ENCODE peak calls at places on chromosome 1, in four cellular contexts. H, J, B and U are unnamed samples.

GRCh38 chr1:247494746-247495145 is 36.8 kb upstream of the OR2B11 start:
- DNase-seq in B (no peak), H (no peak), J (no peak), U (no peak)

GRCh38 chr1:172269084-172269483 is 151.4 kb upstream of the C1orf105 start:
- DNase-seq in B (no peak), H (no peak), J (no peak), U (no peak)

GRCh38 chr1:51616903-51617708 is at the start of gene OSBPL9:
- DNase-seq in J (peak; percentile 78), B (peak; percentile 91), H (peak; percentile 92), U (peak; percentile 91)

GRCh38 chr1:33060579-33061083 is 20.3 kb upstream of the AZIN2 start:
- DNase-seq in B (peak; percentile 83), J (no peak), H (no peak), U (no peak)

GRCh38 chr1:67850151-67850551 is 16.9 kb upstream of the GNG12 start:
- DNase-seq in B (no peak), J (no peak), H (peak; percentile 17), U (no peak)

GRCh38 chr1:150233359-150234308 is 2.3 kb downstream of the ANP32E start:
- DNase-seq in J (no peak), B (peak; percentile 33), H (no peak), U (peak; percentile 17)

GRCh38 chr1:165592945-165593823 is 37.9 kb upstream of the MGST3 start:
- DNase-seq in J (peak; percentile 13), H (peak; percentile 60), B (peak; percentile 57), U (peak; percentile 68)

GRCh38 chr1:1402081-1402900 is 3.2 kb upstream of the CCNL2 start:
- DNase-seq in B (no peak), J (no peak), H (peak; percentile 63), U (no peak)

GRCh38 chr1:92989936-92990582 is 28.8 kb upstream of the DIPK1A start:
- DNase-seq in H (no peak), B (no peak), J (no peak), U (no peak)

GRCh38 chr1:82121421-82121820 is 320.7 kb downstream of the ADGRL2 start:
- DNase-seq in B (no peak), J (no peak), H (no peak), U (no peak)

GRCh38 chr1:47758341-47759237 is 238.6 kb downstream of the TRABD2B start:
- DNase-seq in B (no peak), J (no peak), H (no peak), U (no peak)

GRCh38 chr1:171233183-171233582 is 15.1 kb upstream of the FMO1 start:
- DNase-seq in B (no peak), J (no peak), H (no peak), U (no peak)

GRCh38 chr1:28902738-28903137 is 11.6 kb upstream of the EPB41 start:
- DNase-seq in J (no peak), H (no peak), B (no peak), U (no peak)

GRCh38 chr1:168312718-168313604 is 32.3 kb downstream of the TBX19 start:
- DNase-seq in J (no peak), H (no peak), B (no peak), U (no peak)

GRCh38 chr1:248800459-248800858 is 25.3 kb downstream of the SH3BP5L start:
- DNase-seq in H (no peak), J (no peak), B (no peak), U (no peak)

GRCh38 chr1:53172751-53173498 is 23.7 kb upstream of the CPT2 start:
- DNase-seq in B (no peak), J (no peak), H (peak; percentile 50), U (no peak)

GRCh38 chr1:116852367-116852766 is 57.3 kb upstream of the PTGFRN start:
- DNase-seq in B (no peak), H (no peak), J (no peak), U (no peak)

GRCh38 chr1:40438391-40439015 is 11.8 kb upstream of the ZFP69B start:
- DNase-seq in B (no peak), H (peak; percentile 75), J (no peak), U (no peak)

GRCh38 chr1:40435471-40435870 is 14.8 kb upstream of the ZFP69B start:
- DNase-seq in B (no peak), H (no peak), J (no peak), U (no peak)

GRCh38 chr1:40435876-40436275 is 14.4 kb upstream of the ZFP69B start:
- DNase-seq in B (no peak), J (no peak), H (no peak), U (no peak)

GRCh38 chr1:40439247-40439646 is 11.0 kb upstream of the ZFP69B start:
- DNase-seq in J (no peak), H (no peak), B (no peak), U (no peak)
- TF ChIP-seq POLR2AphosphoS5 in J (no peak), H (no peak), B (no peak), U (no peak)

DNA sequence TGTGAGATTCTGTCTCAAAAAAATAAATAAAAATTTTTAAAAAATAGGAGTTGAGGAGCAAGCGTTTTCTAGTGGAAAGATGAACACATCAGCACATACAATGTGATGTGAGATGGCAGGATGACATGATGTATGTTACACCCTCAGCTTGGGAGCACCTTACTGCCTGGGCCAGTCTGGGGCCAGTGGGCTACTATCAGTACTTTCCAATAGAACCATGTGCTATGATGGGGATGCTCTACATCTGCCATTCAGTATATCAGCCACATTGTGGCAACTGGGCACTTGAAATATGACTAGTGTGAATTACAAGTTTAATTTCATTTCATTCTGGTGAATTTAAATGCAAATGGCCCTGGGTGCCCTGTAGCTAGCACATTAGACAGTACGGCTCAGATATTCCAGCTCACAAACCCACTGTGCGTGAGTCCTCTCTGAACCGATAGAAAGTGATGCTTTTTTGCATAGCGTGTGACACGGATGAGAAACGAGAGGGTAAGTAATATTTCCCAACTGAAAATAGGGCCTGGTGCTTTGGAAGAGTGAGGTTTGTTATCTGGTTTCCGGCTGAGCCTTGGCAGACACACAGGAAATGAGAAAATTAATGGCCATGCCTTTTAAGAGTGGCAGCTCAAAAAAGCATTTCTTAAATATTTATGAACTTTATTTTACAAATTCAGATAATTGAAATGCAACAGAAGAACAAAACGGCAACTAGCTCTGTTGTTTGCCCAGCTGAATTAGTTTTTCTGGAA is 155.8 kb downstream of the PGBD5 start:
- DNase-seq in H (peak; percentile 66), B (no peak), J (no peak), U (no peak)
- TF ChIP-seq POLR2AphosphoS5 in H (no peak), B (no peak), J (no peak), U (no peak)

GRCh38 chr1:3002349-3003038 is 18.8 kb upstream of the ACTRT2 start:
- DNase-seq in B (no peak), H (no peak), J (no peak), U (no peak)
- TF ChIP-seq POLR2AphosphoS5 in B (no peak), H (no peak), J (no peak), U (no peak)

GRCh38 chr1:71028981-71029380 is 18.6 kb downstream of the PTGER3 start:
- DNase-seq in B (no peak), J (no peak), H (no peak), U (no peak)

GRCh38 chr1:71030021-71030420 is 17.6 kb downstream of the PTGER3 start:
- DNase-seq in J (no peak), H (no peak), B (no peak), U (no peak)

GRCh38 chr1:71023515-71023914 is 24.1 kb downstream of the PTGER3 start:
- DNase-seq in H (no peak), B (no peak), J (no peak), U (no peak)

GRCh38 chr1:71027991-71028390 is 19.6 kb downstream of the PTGER3 start:
- DNase-seq in B (no peak), H (no peak), J (no peak), U (no peak)

GRCh38 chr1:71026093-71026492 is 21.5 kb downstream of the PTGER3 start:
- DNase-seq in H (no peak), B (no peak), J (no peak), U (no peak)
- TF ChIP-seq POLR2AphosphoS5 in H (no peak), B (no peak), J (no peak), U (no peak)

GRCh38 chr1:65525297-65526048 is 105.0 kb downstream of the LEPR start:
- DNase-seq in J (no peak), B (no peak), H (peak; percentile 77), U (no peak)
- TF ChIP-seq POLR2AphosphoS5 in J (no peak), B (no peak), H (no peak), U (no peak)

GRCh38 chr1:243489164-243489527 is 233.3 kb downstream of the SDCCAG8 start:
- DNase-seq in H (no peak), B (no peak), J (no peak), U (no peak)
- TF ChIP-seq POLR2AphosphoS5 in H (no peak), B (no peak), J (no peak), U (no peak)

GRCh38 chr1:97920832-97921571 is at the start of gene DPYD:
- DNase-seq in J (peak; percentile 43), H (peak; percentile 92), B (peak; percentile 81), U (peak; percentile 86)
- TF ChIP-seq POLR2AphosphoS5 in J (no peak), H (peak; percentile 78), B (peak; percentile 35), U (peak; percentile 52)

DNA sequence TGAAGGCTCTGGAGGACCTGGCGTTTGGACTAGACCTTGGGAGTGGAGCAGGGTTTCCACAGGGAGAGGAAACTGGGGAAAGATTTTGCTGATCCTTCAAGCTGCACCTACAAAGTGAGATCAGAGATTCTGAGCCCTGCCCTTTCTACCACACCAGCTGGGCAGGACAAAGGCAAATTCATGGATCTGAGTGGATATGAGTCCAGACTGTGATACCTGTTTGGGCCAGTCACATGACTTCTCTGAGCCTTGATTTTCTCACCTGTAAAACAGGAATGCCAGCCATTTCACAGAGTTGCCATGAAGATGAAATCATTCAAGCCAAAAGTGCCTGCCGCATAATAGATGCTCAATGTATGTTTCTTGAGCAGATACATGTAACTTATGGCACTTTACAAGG is 4.9 kb upstream of the RASSF5 start:
- DNase-seq in J (no peak), H (no peak), B (no peak), U (no peak)
- TF ChIP-seq POLR2AphosphoS5 in J (no peak), H (no peak), B (no peak), U (no peak)